ENCODE peak calls at places on chromosome 20, in six cellular contexts. T is effector memory CD8-positive, alpha-beta T cell; O is ureter; Y is activated gamma-delta T cell treated with Interleukin-2 at 50 U/mL for 16 hours; U is mesothelial cell of epicardium; J is HS-27A. N is an unnamed sample.

GRCh38 chr20:10634683-10635411 is 39.0 kb downstream of the JAG1 start:
- DNase-seq in T (no peak), Y (no peak), O (no peak), U (no peak), J (no peak), N (no peak)

GRCh38 chr20:33753763-33754162 is 22.0 kb downstream of the ZNF341 start:
- DNase-seq in T (no peak), Y (no peak), U (no peak), J (no peak), O (no peak), N (no peak)

GRCh38 chr20:33499347-33499746 is 9.5 kb downstream of the CBFA2T2 start:
- DNase-seq in J (no peak), T (no peak), U (no peak), O (no peak), Y (no peak), N (no peak)

GRCh38 chr20:38842558-38842981 is 37.1 kb downstream of the PPP1R16B start:
- DNase-seq in T (no peak), J (no peak), Y (no peak), U (no peak), O (no peak), N (no peak)

GRCh38 chr20:45406260-45407066 is 1.6 kb upstream of the DBNDD2 start:
- DNase-seq in J (no peak), U (no peak), Y (peak), T (no peak), O (peak), N (peak)

GRCh38 chr20:62427172-62428007 is at the start of gene RBBP8NL:
- DNase-seq in T (no peak), J (no peak), U (peak), O (peak), Y (no peak), N (no peak)

GRCh38 chr20:38343107-38343797 is 3.0 kb upstream of the LBP start:
- DNase-seq in O (peak), T (no peak), Y (no peak), U (no peak), J (no peak), N (no peak)

GRCh38 chr20:50244352-50245149 is 53.9 kb downstream of the CEBPB start:
- DNase-seq in Y (no peak), U (no peak), O (no peak), T (no peak), J (no peak), N (no peak)

GRCh38 chr20:52031206-52031573 is 160.4 kb downstream of the ZFP64 start:
- DNase-seq in U (no peak), O (no peak), J (no peak), T (no peak), Y (no peak), N (peak)

GRCh38 chr20:3313681-3314080 is 74.7 kb upstream of the SLC4A11 start:
- DNase-seq in J (no peak), O (no peak), U (no peak), T (no peak), Y (no peak), N (no peak)

GRCh38 chr20:13865156-13865555 is 80.3 kb downstream of the NDUFAF5 start:
- DNase-seq in O (no peak), T (no peak), U (no peak), Y (no peak), J (peak), N (no peak)

GRCh38 chr20:53387983-53388675 is 205.5 kb downstream of the ZNF217 start:
- DNase-seq in O (no peak), J (no peak), T (no peak), U (no peak), Y (peak), N (no peak)

GRCh38 chr20:54433653-54434052 is 41.7 kb upstream of the DOK5 start:
- DNase-seq in J (no peak), Y (no peak), T (no peak), O (no peak), U (no peak), N (no peak)

GRCh38 chr20:43537921-43538854 is 20.6 kb upstream of the SGK2 start:
- DNase-seq in T (peak), J (peak), U (no peak), Y (peak), O (peak), N (no peak)

GRCh38 chr20:49045440-49046086 is 549 bp upstream of the CSE1L start:
- DNase-seq in U (no peak), Y (no peak), T (peak), O (no peak), J (no peak), N (no peak)

GRCh38 chr20:33896509-33896908 is 85.4 kb downstream of the CHMP4B start:
- DNase-seq in Y (no peak), U (no peak), T (no peak), J (peak), O (no peak), N (no peak)

N was measured in natural killer cell treated with Interleukin-12 subunit alpha and Interleukin-12 subunit beta and Interleukin-15 and Interleukin-18, amount 100 ng/mL, for 72 hours.